ENCODE peak calls at places on chromosomes 3 and 15, in ten cellular contexts. Q is prostate gland, O is cardiac muscle cell, R is foreskin fibroblast, I is sigmoid colon, T is AG09309, A is A549, K is stomach, F is right lobe of liver, D is AG04450. S is an unnamed sample.

GRCh38 chr3:188779537-188779936 is 392.2 kb upstream of the TPRG1 start:
- DNase-seq in D (no peak), T (no peak), R (no peak), O (no peak), Q (no peak), K (no peak), F (no peak), I (no peak), A (no peak), S (no peak)

GRCh38 chr3:158573714-158574113 is 2.7 kb downstream of the MLF1 start:
- DNase-seq in T (no peak), D (no peak), A (peak), O (no peak), F (no peak), K (no peak), I (no peak), Q (no peak), R (no peak), S (no peak)

GRCh38 chr3:148084931-148085330 is 612.8 kb upstream of the AGTR1 start:
- DNase-seq in Q (no peak), T (no peak), O (no peak), A (no peak), I (no peak), F (no peak), K (no peak), D (no peak), R (no peak), S (no peak)

GRCh38 chr15:51758645-51759044 is 7.2 kb downstream of the TMOD2 start:
- DNase-seq in D (no peak), Q (no peak), F (no peak), T (no peak), I (peak), K (peak), O (no peak), R (peak), A (no peak), S (no peak)

GRCh38 chr15:39756806-39757522 is 25.7 kb downstream of the FSIP1 start:
- DNase-seq in K (no peak), F (no peak), T (peak), A (peak), Q (peak), D (peak), O (peak), I (no peak), R (no peak), S (peak)

GRCh38 chr3:126773167-126773566 is 69.1 kb downstream of the CHCHD6 start:
- DNase-seq in K (no peak), Q (no peak), O (no peak), F (no peak), A (no peak), T (no peak), R (no peak), I (no peak), D (no peak), S (no peak)

GRCh38 chr3:17160597-17160996 is 275.8 kb downstream of the PLCL2 start:
- DNase-seq in I (no peak), K (no peak), R (no peak), D (no peak), O (no peak), Q (no peak), F (no peak), T (no peak), A (no peak), S (no peak)

GRCh38 chr3:177195941-177196472 is 1.3 kb downstream of the TBL1XR1 start:
- DNase-seq in I (no peak), R (no peak), Q (peak), A (no peak), K (no peak), O (peak), T (no peak), D (no peak), F (no peak), S (no peak)

GRCh38 chr3:54625805-54626787 is 301.8 kb downstream of the LRTM1 start:
- DNase-seq in R (no peak), K (no peak), I (no peak), O (no peak), A (no peak), D (no peak), F (no peak), T (no peak), Q (no peak), S (no peak)

GRCh38 chr15:30065025-30065801 is 17.5 kb upstream of the GOLGA8J start:
- DNase-seq in O (no peak), D (peak), R (peak), A (no peak), K (no peak), I (no peak), F (no peak), T (peak), Q (no peak), S (no peak)

GRCh38 chr3:180036092-180036677 is 552 bp downstream of the PEX5L start:
- DNase-seq in T (no peak), D (no peak), R (no peak), I (no peak), Q (no peak), K (no peak), O (peak), F (no peak), A (no peak), S (no peak)

GRCh38 chr15:33411596-33412545 is 101.1 kb downstream of the RYR3 start:
- DNase-seq in D (no peak), I (no peak), K (no peak), A (no peak), R (no peak), O (no peak), T (no peak), Q (no peak), F (no peak), S (no peak)

GRCh38 chr3:193499152-193499551 is 55.5 kb downstream of the ATP13A4 start:
- DNase-seq in T (no peak), Q (no peak), R (no peak), A (no peak), K (no peak), I (no peak), D (no peak), F (no peak), O (no peak), S (no peak)

GRCh38 chr3:184341925-184342324 is 4.5 kb downstream of the FAM131A start:
- DNase-seq in Q (no peak), O (no peak), R (no peak), K (peak), D (no peak), T (no peak), F (no peak), I (no peak), A (no peak), S (no peak)

GRCh38 chr3:11566916-11567315 is 76.8 kb downstream of the VGLL4 start:
- DNase-seq in K (no peak), D (no peak), O (no peak), Q (no peak), R (no peak), A (no peak), I (no peak), F (no peak), T (no peak), S (no peak)

GRCh38 chr3:112247900-112248299 is 46.1 kb downstream of the SLC9C1 start:
- DNase-seq in I (no peak), O (no peak), K (no peak), D (no peak), F (no peak), A (no peak), R (no peak), Q (no peak), T (no peak), S (no peak)

GRCh38 chr3:39133822-39134221 is 19.6 kb downstream of the CSRNP1 start:
- DNase-seq in T (no peak), I (peak), D (no peak), O (no peak), R (no peak), Q (no peak), F (no peak), A (no peak), K (peak), S (no peak)

GRCh38 chr3:69254351-69254750 is 131.5 kb downstream of the FRMD4B start:
- DNase-seq in A (no peak), I (no peak), D (no peak), O (no peak), K (no peak), F (no peak), R (no peak), T (no peak), Q (no peak), S (no peak)

GRCh38 chr3:31125413-31126020 is 231.1 kb upstream of the GADL1 start:
- DNase-seq in D (no peak), K (no peak), I (no peak), O (no peak), Q (no peak), F (no peak), T (no peak), R (no peak), A (no peak), S (no peak)

GRCh38 chr3:32602206-32602605 is 31.5 kb upstream of the DYNC1LI1 start:
- DNase-seq in R (no peak), K (no peak), Q (no peak), O (no peak), F (no peak), I (no peak), D (no peak), A (no peak), T (no peak), S (no peak)

GRCh38 chr3:149376728-149377407 is 581 bp downstream of the TM4SF1 start:
- DNase-seq in A (no peak), K (no peak), R (no peak), D (no peak), I (no peak), T (no peak), F (no peak), O (no peak), Q (no peak), S (peak)

DNA sequence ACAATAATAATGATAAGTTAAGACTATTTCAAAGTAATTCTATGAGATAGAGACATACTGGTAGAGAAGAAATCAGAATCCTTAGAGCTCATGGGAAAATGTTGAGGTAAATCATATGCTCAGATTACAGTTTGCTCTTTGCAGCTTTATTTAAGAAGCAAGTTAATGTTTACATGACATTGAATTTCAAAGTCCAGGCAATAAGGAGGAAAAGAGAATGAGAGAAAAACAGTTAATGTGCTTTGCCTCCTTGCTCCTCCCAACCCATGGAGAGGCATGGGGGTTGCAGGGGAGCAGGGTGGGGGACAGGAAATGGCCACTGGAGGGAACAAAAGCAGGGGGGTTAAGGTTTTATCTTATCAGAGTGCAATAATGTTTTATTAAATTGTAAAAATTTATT is 42.2 kb upstream of the ZBTB38 start:
- DNase-seq in A (peak), T (no peak), F (no peak), O (no peak), I (no peak), Q (no peak), K (no peak), R (no peak), D (no peak), S (no peak)
- H3K4me3 ChIP-seq in A (no peak), T (no peak), F (no peak), O (no peak), I (no peak), Q (no peak), K (no peak), R (no peak), D (no peak), S (no peak)

DNA sequence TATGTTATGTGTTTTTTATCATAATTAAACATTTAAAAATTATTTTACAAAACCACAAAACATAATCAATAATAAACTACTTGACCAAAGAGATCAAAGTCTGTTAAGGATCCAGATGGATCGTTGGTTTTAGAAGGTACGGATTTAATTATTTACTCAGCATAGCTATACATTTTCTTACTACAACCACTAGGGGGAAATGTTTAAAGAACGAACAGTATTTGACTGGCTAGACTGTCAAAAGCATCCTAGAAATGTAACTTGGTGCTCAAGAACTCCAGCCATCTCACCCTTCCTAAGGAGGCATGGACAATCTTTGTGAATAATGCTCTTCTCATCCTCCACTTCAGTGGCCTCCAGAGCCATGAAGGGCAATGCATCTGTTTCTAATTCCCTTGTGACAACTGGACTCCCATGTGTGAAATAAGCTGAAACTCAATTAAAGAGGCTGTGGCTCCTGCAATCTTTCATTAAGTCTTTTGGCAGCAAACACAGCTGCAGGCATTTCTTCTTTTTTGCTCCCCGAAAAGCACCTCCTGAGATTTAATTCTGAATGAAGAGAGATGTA is 94.7 kb upstream of the TUSC7 start:
- DNase-seq in I (no peak), F (no peak), D (no peak), R (no peak), Q (no peak), T (no peak), A (no peak), O (peak), K (no peak), S (no peak)
- TF ChIP-seq CTCF in I (no peak), F (no peak), D (peak), R (no peak), Q (no peak), T (no peak), A (no peak), O (no peak), K (peak), S (peak)

DNA sequence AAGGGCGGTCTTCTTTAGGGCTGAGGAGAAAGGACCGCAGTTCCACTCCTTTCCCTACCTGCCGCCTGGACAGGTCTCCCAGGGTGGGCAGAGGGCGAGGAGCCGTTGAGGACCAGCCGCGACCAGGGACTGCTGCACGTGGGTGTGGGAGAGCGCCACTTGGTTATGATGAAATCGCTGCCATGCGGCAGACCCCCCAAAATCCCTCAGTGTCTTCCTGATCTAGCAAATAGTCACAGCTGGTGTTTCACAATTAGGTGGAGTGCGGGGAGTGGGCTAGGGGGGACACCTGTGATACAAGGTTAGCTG is 1.5 kb downstream of the C3orf80 start:
- DNase-seq in O (no peak), I (no peak), F (no peak), K (no peak), Q (no peak), R (no peak), A (no peak), D (no peak), T (no peak), S (no peak)
- H3K4me3 ChIP-seq in O (peak), I (peak), F (peak), K (peak), Q (no peak), R (peak), A (peak), D (no peak), T (peak), S (no peak)

GRCh38 chr3:71064288-71064975 is 519.1 kb downstream of the FOXP1 start:
- DNase-seq in K (peak), I (peak), T (no peak), A (peak), F (no peak), R (peak), O (peak), D (no peak), Q (peak), S (no peak)
- TF ChIP-seq CTCF in K (no peak), I (no peak), T (no peak), A (no peak), F (no peak), R (no peak), O (no peak), D (no peak), Q (no peak), S (no peak)

GRCh38 chr15:74841761-74842385 is 1.1 kb downstream of the ULK3 start:
- DNase-seq in F (no peak), D (no peak), T (no peak), K (no peak), A (no peak), I (no peak), R (no peak), Q (no peak), O (no peak), S (no peak)
- H3K4me3 ChIP-seq in F (peak), D (peak), T (peak), K (peak), A (peak), I (peak), R (peak), Q (peak), O (peak), S (peak)

DNA sequence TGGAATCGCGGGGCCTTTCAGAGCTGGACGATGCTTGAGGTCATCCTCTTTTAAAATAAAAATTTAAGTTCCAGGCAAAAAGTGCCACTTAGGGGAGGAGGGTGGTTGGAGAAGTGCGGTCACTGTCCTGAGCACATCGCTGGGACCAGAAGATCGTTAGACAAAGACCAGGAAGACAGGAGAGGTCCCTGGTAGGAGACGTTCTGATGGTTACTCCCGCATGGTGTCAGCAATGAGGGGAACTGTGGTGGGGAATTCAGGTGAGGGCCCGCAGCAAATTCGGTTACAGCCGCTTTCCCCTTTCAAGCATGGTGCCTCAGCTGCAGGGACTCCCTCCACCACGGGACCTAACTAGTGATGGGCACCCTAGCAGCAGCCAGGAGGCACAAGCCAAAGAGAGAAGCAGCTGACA is 1.0 kb upstream of the ISY1 start:
- DNase-seq in D (no peak), T (no peak), A (no peak), K (no peak), I (no peak), O (no peak), F (no peak), Q (no peak), R (peak), S (no peak)
- TF ChIP-seq CTCF in D (no peak), T (no peak), A (no peak), K (no peak), I (no peak), O (no peak), F (no peak), Q (no peak), R (no peak), S (no peak)